ENCODE peak calls at places on chromosome 17, in five cellular contexts. H, M, T, X and V are unnamed samples.

GRCh38 chr17:42097691-42098661 is at the start of gene ZNF385C:
- DNase-seq in X (peak), M (no peak), H (no peak), T (no peak), V (no peak)

GRCh38 chr17:82752371-82753200 is 721 bp downstream of the TBCD start:
- DNase-seq in T (no peak), X (peak), M (no peak), H (no peak), V (no peak)

GRCh38 chr17:37847811-37848331 is 76.3 kb upstream of the TBC1D3K start:
- DNase-seq in T (no peak), X (no peak), M (no peak), H (no peak), V (no peak)

GRCh38 chr17:36931697-36932382 is 5.4 kb upstream of the LHX1 start:
- DNase-seq in T (no peak), H (no peak), X (no peak), M (peak), V (no peak)

GRCh38 chr17:17792551-17793377 is 44.0 kb downstream of the SREBF1 start:
- DNase-seq in H (peak), X (no peak), M (no peak), T (no peak), V (peak)

GRCh38 chr17:4080686-4081085 is 62.1 kb downstream of the ZZEF1 start:
- DNase-seq in T (no peak), H (no peak), X (no peak), M (no peak), V (no peak)

GRCh38 chr17:58352843-58353719 is 1.1 kb upstream of the SUPT4H1 start:
- DNase-seq in M (peak), H (no peak), X (no peak), T (no peak), V (no peak)

GRCh38 chr17:79444226-79444625 is 166.6 kb downstream of the RBFOX3 start:
- DNase-seq in X (peak), T (no peak), M (no peak), H (no peak), V (no peak)

GRCh38 chr17:49067163-49067562 is 65.4 kb upstream of the B4GALNT2 start:
- DNase-seq in T (no peak), X (no peak), M (no peak), H (no peak), V (no peak)

GRCh38 chr17:75034236-75034908 is 12.4 kb downstream of the ATP5PD start:
- DNase-seq in M (peak), X (peak), H (no peak), T (peak), V (no peak)

GRCh38 chr17:5381542-5381941 is 37.9 kb downstream of the NUP88 start:
- DNase-seq in T (no peak), X (no peak), M (no peak), H (no peak), V (no peak)

GRCh38 chr17:51860934-51861561 is 297.5 kb downstream of the CA10 start:
- DNase-seq in X (no peak), T (no peak), H (no peak), M (peak), V (no peak)

GRCh38 chr17:32099686-32100085 is 42.6 kb upstream of the RHOT1 start:
- DNase-seq in T (no peak), X (no peak), M (no peak), H (no peak), V (no peak)

GRCh38 chr17:50872710-50873424 is 6.7 kb upstream of the TOB1 start:
- DNase-seq in T (no peak), H (no peak), X (no peak), M (peak), V (no peak)

GRCh38 chr17:42571435-42572225 is 4.7 kb downstream of the MLX start:
- DNase-seq in T (no peak), H (no peak), M (peak), X (no peak), V (no peak)

GRCh38 chr17:19247423-19247822 is 10.3 kb downstream of the EPN2 start:
- DNase-seq in H (no peak), X (no peak), M (no peak), T (no peak), V (no peak)

GRCh38 chr17:40331743-40332641 is 23.0 kb downstream of the RARA start:
- DNase-seq in T (peak), M (peak), X (peak), H (no peak), V (no peak)

GRCh38 chr17:32784113-32784512 is 92.8 kb downstream of the MYO1D start:
- DNase-seq in M (no peak), X (no peak), T (no peak), H (no peak), V (no peak)

GRCh38 chr17:19339341-19339815 is 23.1 kb downstream of the B9D1 start:
- DNase-seq in H (no peak), X (no peak), T (no peak), M (no peak), V (no peak)

GRCh38 chr17:31915456-31916100 is 14.1 kb upstream of the UTP6 start:
- DNase-seq in T (no peak), H (no peak), M (no peak), X (no peak), V (no peak)

GRCh38 chr17:36673637-36674277 is 72.4 kb downstream of the MRM1 start:
- DNase-seq in H (no peak), X (no peak), M (no peak), T (no peak), V (no peak)

GRCh38 chr17:81165246-81166032 is at the start of gene PVALEF:
- DNase-seq in H (no peak), X (peak), M (no peak), T (no peak), V (no peak)

GRCh38 chr17:57720636-57721035 is 24.5 kb downstream of the CCDC182 start:
- DNase-seq in M (no peak), T (no peak), H (no peak), X (no peak), V (no peak)

GRCh38 chr17:66349549-66350245 is 47.3 kb downstream of the PRKCA start:
- DNase-seq in M (no peak), X (no peak), H (no peak), T (no peak), V (no peak)

GRCh38 chr17:9291912-9292562 is 270.7 kb downstream of the NTN1 start:
- DNase-seq in M (peak), H (no peak), T (peak), X (no peak), V (no peak)

GRCh38 chr17:4796550-4796915 is 569 bp downstream of the PSMB6 start:
- DNase-seq in X (no peak), T (no peak), M (no peak), H (no peak), V (no peak)

GRCh38 chr17:66964930-66965800 is 658 bp downstream of the CACNG4 start:
- DNase-seq in X (peak), T (no peak), H (no peak), M (peak), V (no peak)

DNA sequence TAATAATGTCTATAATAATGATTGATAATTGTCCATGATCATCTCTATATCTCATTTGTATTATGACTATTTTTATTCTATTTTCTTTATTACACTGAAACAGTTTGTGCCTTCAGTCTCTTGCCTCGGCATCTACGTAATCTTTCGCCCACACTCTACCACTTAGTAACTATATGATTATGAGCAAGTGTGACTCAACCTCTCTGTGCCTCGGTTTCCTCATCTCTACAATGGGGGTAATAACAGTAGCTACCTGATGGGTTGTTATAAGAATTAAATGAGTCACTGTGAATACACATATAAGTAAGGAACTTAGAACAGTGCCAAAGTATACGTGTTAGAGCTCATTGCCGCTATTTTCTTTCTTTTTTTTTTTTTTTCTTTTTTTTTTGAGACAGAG is 3.7 kb upstream of the SLC16A11 start:
- DNase-seq in M (no peak), X (no peak), H (no peak), T (no peak), V (no peak)
- H3K4me3 ChIP-seq in M (peak), X (peak), H (no peak), T (no peak), V (no peak)

DNA sequence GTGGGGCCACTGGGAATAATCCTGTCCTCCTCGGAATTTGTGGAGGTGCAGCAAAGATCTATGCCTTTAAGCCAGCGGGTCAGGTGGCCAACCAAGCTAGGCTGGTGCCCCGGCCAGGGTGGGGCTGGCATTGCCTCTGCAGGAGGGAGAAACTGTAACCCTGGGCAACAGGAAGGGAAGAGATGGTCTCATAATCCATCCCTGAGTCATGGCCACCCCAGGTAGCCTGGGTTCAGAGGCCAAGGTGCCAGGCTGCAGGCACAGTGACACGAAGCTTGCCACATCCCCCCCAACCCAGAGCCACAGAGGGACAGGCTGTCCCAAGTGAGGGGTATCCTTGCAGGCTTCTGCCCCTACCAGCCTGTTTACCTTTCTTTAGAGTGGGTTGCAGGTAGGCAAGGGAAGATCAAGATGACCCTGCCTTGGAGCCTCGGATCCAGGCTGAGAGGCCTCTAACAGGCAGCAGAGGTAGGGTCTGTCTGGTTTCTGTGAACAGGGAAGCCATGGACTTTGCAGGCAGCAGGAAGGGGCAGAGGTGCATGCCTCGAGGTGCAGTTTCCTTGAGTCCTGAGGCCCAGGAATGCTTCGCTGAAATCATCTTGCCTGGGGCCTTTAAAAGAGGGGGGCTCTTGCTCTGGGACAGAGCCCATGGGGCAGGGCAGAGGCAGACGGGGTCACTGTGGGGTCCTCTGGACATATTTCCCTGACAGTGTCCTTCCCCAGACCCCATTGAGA is 4.0 kb downstream of the LASP1 start:
- DNase-seq in M (no peak), X (no peak), T (no peak), H (no peak), V (no peak)
- H3K4me3 ChIP-seq in M (no peak), X (no peak), T (no peak), H (peak), V (no peak)

GRCh38 chr17:73305845-73306836 is 5.7 kb downstream of the CDC42EP4 start:
- DNase-seq in X (no peak), H (no peak), T (no peak), M (no peak), V (no peak)
- H3K4me3 ChIP-seq in X (peak), H (no peak), T (peak), M (peak), V (no peak)

DNA sequence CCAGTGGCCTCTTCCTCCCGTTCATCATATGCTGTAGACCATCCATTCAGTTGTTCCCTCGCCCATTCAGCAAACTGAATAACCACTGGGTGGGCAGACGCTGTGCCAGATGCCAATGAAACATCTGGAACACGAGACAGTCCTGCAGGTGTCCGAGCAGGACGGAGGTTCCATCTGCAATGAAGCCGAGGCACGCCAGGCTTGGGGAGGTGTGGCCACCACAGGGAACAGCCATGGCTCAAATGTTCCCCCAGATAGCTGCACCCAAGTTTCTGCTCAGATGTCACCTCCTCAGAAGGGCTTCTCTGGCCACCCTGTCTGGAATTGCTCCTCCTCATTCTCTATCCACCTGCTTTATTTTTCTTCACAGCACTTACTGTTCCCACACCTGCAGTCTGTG is 30.5 kb downstream of the UBE2O start:
- DNase-seq in M (no peak), T (no peak), X (no peak), H (no peak), V (no peak)
- H3K4me3 ChIP-seq in M (no peak), T (no peak), X (no peak), H (no peak), V (no peak)

GRCh38 chr17:21573961-21574610 is 118.2 kb upstream of the KCNJ18 start:
- DNase-seq in T (peak), X (peak), H (peak), M (no peak), V (peak)
- H3K4me3 ChIP-seq in T (peak), X (peak), H (peak), M (peak), V (peak)

DNA sequence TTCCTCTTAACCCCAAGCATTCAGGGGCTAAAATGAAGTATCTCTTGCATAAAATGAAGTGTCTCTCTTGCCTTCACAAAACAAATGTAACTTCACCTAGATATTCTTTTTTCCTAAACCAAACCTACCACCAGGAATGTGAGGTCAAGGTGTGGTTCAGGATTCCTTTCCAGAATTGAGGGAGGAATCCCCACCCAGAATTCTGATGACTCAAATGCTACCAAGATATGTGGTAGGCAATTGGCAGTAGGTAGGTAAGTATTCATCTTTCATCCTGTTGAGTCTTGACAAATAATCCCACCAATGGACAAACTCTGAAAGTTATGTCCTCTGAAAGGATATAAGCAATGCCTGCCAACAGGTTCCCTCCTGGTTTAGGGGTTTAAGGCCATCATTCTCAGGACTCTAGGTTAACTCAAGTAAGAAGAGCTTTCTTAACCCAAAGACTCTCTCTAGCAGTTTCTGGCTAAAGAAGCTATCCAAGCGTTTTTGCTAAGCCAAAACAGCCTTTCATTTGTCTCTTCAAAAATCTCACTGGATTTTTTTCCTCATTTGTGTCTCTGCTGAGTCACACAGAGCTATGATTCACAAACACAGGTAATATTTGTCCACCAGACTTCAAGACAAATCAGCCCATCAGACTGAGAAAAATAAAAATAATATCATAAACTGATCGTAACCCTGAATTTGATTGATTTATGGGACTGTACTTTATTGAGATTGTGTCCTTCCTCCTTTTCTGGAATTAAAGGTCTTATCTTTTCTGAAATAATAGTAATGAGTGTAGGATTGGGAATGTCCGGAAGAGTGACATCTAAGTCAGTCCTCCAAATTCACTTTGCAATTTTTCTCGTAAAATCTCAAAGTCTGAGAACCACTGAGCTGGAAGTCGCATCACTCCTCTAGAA is 26.0 kb downstream of the TRIM16 start:
- DNase-seq in T (no peak), H (no peak), X (no peak), M (no peak), V (no peak)
- H3K4me3 ChIP-seq in T (no peak), H (no peak), X (no peak), M (no peak), V (no peak)

DNA sequence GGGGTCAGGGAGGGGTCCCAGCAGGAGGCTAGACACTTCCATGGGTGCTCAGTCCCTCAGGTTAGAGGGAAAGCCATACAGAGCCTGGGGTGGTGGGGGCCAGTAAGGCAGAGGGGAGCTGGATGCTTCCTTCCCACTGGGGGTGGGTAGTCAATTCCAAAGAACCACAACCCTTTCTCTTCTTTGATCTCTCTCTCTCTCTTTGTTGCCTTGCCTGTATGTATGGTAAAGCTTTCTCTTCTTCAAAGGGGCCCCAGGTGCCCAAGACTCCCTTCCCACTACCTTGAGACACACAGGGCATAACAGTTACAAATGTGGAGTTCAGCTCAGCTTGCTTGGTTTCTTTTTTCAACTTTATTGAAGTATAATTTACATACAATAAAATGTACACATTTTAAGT is 30.5 kb upstream of the C1QL1 start:
- DNase-seq in X (no peak), M (no peak), H (no peak), T (no peak), V (no peak)
- H3K4me3 ChIP-seq in X (no peak), M (no peak), H (no peak), T (no peak), V (no peak)

GRCh38 chr17:1559743-1560581 is 2.6 kb downstream of the PITPNA start:
- DNase-seq in X (peak), H (no peak), M (no peak), T (no peak), V (no peak)

GRCh38 chr17:1555618-1556471 is 6.7 kb downstream of the PITPNA start:
- DNase-seq in H (no peak), M (no peak), X (no peak), T (no peak), V (no peak)

GRCh38 chr17:1558401-1558800 is 4.2 kb downstream of the PITPNA start:
- DNase-seq in M (no peak), X (no peak), T (no peak), H (no peak), V (no peak)

GRCh38 chr17:1559047-1559742 is 3.4 kb downstream of the PITPNA start:
- DNase-seq in T (no peak), H (no peak), X (peak), M (no peak), V (no peak)

GRCh38 chr17:1557355-1558095 is 5.1 kb downstream of the PITPNA start:
- DNase-seq in M (no peak), T (no peak), X (peak), H (no peak), V (no peak)
- H3K4me3 ChIP-seq in M (no peak), T (no peak), X (no peak), H (no peak), V (no peak)